ENCODE peak calls at places on chromosomes 5 and 9, in seven cellular contexts. M is NAMALWA; L is NCI-H1417; K is GM12865; F is activated naive CD4-positive, alpha-beta T cell; P is left ventricle myocardium inferior; C is T follicular helper cell. U is an unnamed sample.

GRCh38 chr9:136337416-136338395 is 10.4 kb downstream of the GPSM1 start:
- DNase-seq in C (no peak), K (no peak), L (no peak), M (no peak), F (no peak), P (no peak), U (no peak)

GRCh38 chr5:145162641-145163040 is 672.5 kb downstream of the PRELID2 start:
- DNase-seq in C (no peak), K (no peak), F (no peak), M (no peak), L (no peak), P (no peak), U (no peak)

GRCh38 chr5:82912462-82912861 is 164.7 kb downstream of the TMEM167A start:
- DNase-seq in K (no peak), C (no peak), P (no peak), L (no peak), F (no peak), M (no peak), U (no peak)

GRCh38 chr9:107693620-107694326 is 204.2 kb upstream of the KLF4 start:
- DNase-seq in C (no peak), K (no peak), L (no peak), M (no peak), P (no peak), F (no peak), U (no peak)

GRCh38 chr9:118059520-118060278 is 355.5 kb downstream of the TLR4 start:
- DNase-seq in F (no peak), C (no peak), L (no peak), K (peak; percentile 31), M (peak; percentile 30), P (no peak), U (no peak)

GRCh38 chr5:10753178-10753577 is 7.9 kb downstream of the DAP start:
- DNase-seq in K (no peak), M (no peak), L (no peak), P (no peak), F (no peak), C (no peak), U (no peak)

GRCh38 chr9:127789179-127789578 is 3.3 kb downstream of the CDK9 start:
- DNase-seq in L (no peak), K (no peak), C (no peak), M (no peak), F (no peak), P (no peak), U (no peak)

GRCh38 chr9:132128191-132128590 is 33.7 kb upstream of the NTNG2 start:
- DNase-seq in P (no peak), M (no peak), L (peak; percentile 11), F (no peak), K (no peak), C (no peak), U (no peak)

GRCh38 chr5:158874343-158874742 is 225.4 kb downstream of the EBF1 start:
- DNase-seq in L (no peak), P (no peak), F (no peak), K (peak; percentile 63), C (no peak), M (no peak), U (no peak)

GRCh38 chr5:75670571-75670970 is 46.7 kb downstream of the POC5 start:
- DNase-seq in L (no peak), C (no peak), M (no peak), P (no peak), F (no peak), K (no peak), U (no peak)

GRCh38 chr5:34898258-34898895 is 16.9 kb downstream of the RAD1 start:
- DNase-seq in P (peak; percentile 36), C (peak; percentile 43), F (peak; percentile 1), K (peak; percentile 79), L (peak; percentile 56), M (peak; percentile 76), U (no peak)

GRCh38 chr5:35651002-35651756 is 33.5 kb downstream of the SPEF2 start:
- DNase-seq in L (peak; percentile 2), K (peak; percentile 60), P (no peak), F (no peak), C (peak; percentile 46), M (peak; percentile 79), U (no peak)

GRCh38 chr9:107954303-107954702 is 464.7 kb upstream of the KLF4 start:
- DNase-seq in F (no peak), P (no peak), L (no peak), C (no peak), K (no peak), M (no peak), U (no peak)

GRCh38 chr5:112957970-112958773 is 18.4 kb upstream of the DCP2 start:
- DNase-seq in K (peak; percentile 75), F (no peak), L (no peak), M (peak; percentile 21), P (peak; percentile 76), C (no peak), U (no peak)

GRCh38 chr9:68794898-68795297 is 89.9 kb downstream of the PIP5K1B start:
- DNase-seq in P (no peak), F (no peak), K (no peak), M (no peak), L (no peak), C (no peak), U (no peak)

GRCh38 chr5:143495823-143496275 is 92.4 kb upstream of the NR3C1 start:
- DNase-seq in P (no peak), C (no peak), L (no peak), K (no peak), F (no peak), M (no peak), U (no peak)

GRCh38 chr5:62340392-62340791 is 34.4 kb downstream of the KIF2A start:
- DNase-seq in L (no peak), F (no peak), M (peak; percentile 70), K (peak; percentile 37), C (no peak), P (no peak), U (no peak)

GRCh38 chr9:69554945-69555344 is 117.2 kb downstream of the APBA1 start:
- DNase-seq in P (no peak), K (no peak), C (no peak), M (no peak), L (no peak), F (no peak), U (no peak)

GRCh38 chr9:131179561-131180219 is 54.3 kb downstream of the NUP214 start:
- DNase-seq in C (no peak), L (no peak), P (no peak), K (peak; percentile 18), F (no peak), M (peak; percentile 41), U (no peak)

GRCh38 chr5:94174748-94175411 is 433.5 kb upstream of the POU5F2 start:
- DNase-seq in K (no peak), F (no peak), M (no peak), P (no peak), C (no peak), L (no peak), U (no peak)

GRCh38 chr5:10702911-10703491 is 58.0 kb downstream of the DAP start:
- DNase-seq in L (no peak), M (no peak), F (no peak), C (no peak), P (no peak), K (no peak), U (no peak)

GRCh38 chr5:36214434-36214833 is 27.3 kb downstream of the NADK2 start:
- DNase-seq in M (peak; percentile 24), L (no peak), P (no peak), C (no peak), F (no peak), K (no peak), U (no peak)

GRCh38 chr5:10559883-10560282 is 4.0 kb upstream of the ANKRD33B start:
- DNase-seq in K (no peak), M (no peak), F (no peak), P (no peak), C (no peak), L (no peak), U (no peak)

GRCh38 chr5:179526978-179527377 is 23.4 kb upstream of the RUFY1 start:
- DNase-seq in K (no peak), M (no peak), F (no peak), P (no peak), C (no peak), L (no peak), U (no peak)

GRCh38 chr5:21774281-21774680 is 1078.9 kb downstream of the CDH12 start:
- DNase-seq in M (no peak), K (no peak), F (no peak), C (no peak), L (no peak), P (no peak), U (no peak)

GRCh38 chr9:21326526-21327139 is 8.6 kb downstream of the KLHL9 start:
- DNase-seq in C (no peak), M (peak; percentile 69), F (no peak), K (peak; percentile 62), L (no peak), P (no peak), U (no peak)

GRCh38 chr5:68435611-68436010 is 220.1 kb downstream of the PIK3R1 start:
- DNase-seq in K (peak; percentile 59), C (no peak), L (no peak), P (no peak), M (no peak), F (no peak), U (no peak)

GRCh38 chr5:67010684-67011409 is 185.8 kb downstream of the CD180 start:
- DNase-seq in C (no peak), F (no peak), K (no peak), P (no peak), L (no peak), M (no peak), U (no peak)

GRCh38 chr9:28234899-28235277 is 661.6 kb upstream of the C9orf72 start:
- DNase-seq in C (no peak), L (no peak), K (no peak), M (no peak), F (no peak), P (no peak), U (no peak)

U was measured in activated gamma-delta T cell.